ENCODE peak calls at places on chromosomes 12 and 14, in four cellular contexts. P, Q, L and X are unnamed samples.

GRCh38 chr14:67167420-67168109 is 21.7 kb upstream of the GARIN2 start:
- DNase-seq in P (no peak), Q (no peak), L (peak; percentile 41), X (no peak)

GRCh38 chr14:61564623-61565091 is 130.7 kb upstream of the HIF1A start:
- DNase-seq in P (peak; percentile 50), Q (no peak), L (peak; percentile 96), X (no peak)

GRCh38 chr12:56922032-56922431 is 12.2 kb downstream of the SDR9C7 start:
- DNase-seq in P (no peak), Q (no peak), L (no peak), X (no peak)

GRCh38 chr14:37559386-37559785 is 35.7 kb downstream of the FOXA1 start:
- DNase-seq in P (no peak), Q (no peak), L (peak; percentile 13), X (no peak)

GRCh38 chr12:53215497-53215896 is 8.4 kb upstream of the ITGB7 start:
- DNase-seq in P (no peak), Q (no peak), L (no peak), X (no peak)

GRCh38 chr14:45073480-45073879 is 10.4 kb upstream of the PRPF39 start:
- DNase-seq in P (no peak), Q (no peak), L (no peak), X (no peak)

GRCh38 chr12:42824327-42824726 is 234.8 kb upstream of the PRICKLE1 start:
- DNase-seq in P (no peak), Q (no peak), L (no peak), X (no peak)

GRCh38 chr12:8950702-8951478 is 1.4 kb upstream of the M6PR start:
- DNase-seq in P (no peak), Q (no peak), L (no peak), X (no peak)

GRCh38 chr14:21917699-21918436 is 244.2 kb upstream of the OR4E1 start:
- DNase-seq in P (peak; percentile 51), Q (peak; percentile 32), L (peak; percentile 34), X (no peak)

GRCh38 chr12:49543914-49544815 is 5.3 kb downstream of the KCNH3 start:
- DNase-seq in P (no peak), Q (no peak), L (no peak), X (no peak)

GRCh38 chr14:39431416-39432178 is 636 bp downstream of the FBXO33 start:
- DNase-seq in P (peak; percentile 22), Q (peak; percentile 23), L (peak; percentile 34), X (no peak)

GRCh38 chr12:4505381-4505986 is 33.2 kb upstream of the RAD51AP1 start:
- DNase-seq in P (no peak), Q (no peak), L (peak; percentile 33), X (no peak)

GRCh38 chr12:94994312-94994711 is 9.2 kb downstream of the NDUFA12 start:
- DNase-seq in P (peak; percentile 8), Q (no peak), L (peak; percentile 56), X (no peak)

GRCh38 chr14:68542346-68542745 is 250.5 kb downstream of the ZFP36L1 start:
- DNase-seq in P (no peak), Q (no peak), L (no peak), X (no peak)

GRCh38 chr14:51044961-51045360 is 49.9 kb downstream of the TRIM9 start:
- DNase-seq in P (no peak), Q (no peak), L (no peak), X (no peak)

GRCh38 chr12:69645031-69645430 is 34.3 kb upstream of the LRRC10 start:
- DNase-seq in P (no peak), Q (no peak), L (peak; percentile 54), X (no peak)

GRCh38 chr12:77940011-77940423 is 109.3 kb downstream of the NAV3 start:
- DNase-seq in P (no peak), Q (no peak), L (peak; percentile 88), X (no peak)

GRCh38 chr12:50509009-50509663 is 4.4 kb downstream of the DIP2B start:
- DNase-seq in P (no peak), Q (no peak), L (no peak), X (no peak)

GRCh38 chr14:66624319-66624937 is 116.5 kb downstream of the GPHN start:
- DNase-seq in P (peak; percentile 68), Q (no peak), L (peak; percentile 60), X (no peak)

GRCh38 chr12:95574799-95575452 is 23.6 kb upstream of the USP44 start:
- DNase-seq in P (peak; percentile 75), Q (no peak), L (peak; percentile 54), X (no peak)

GRCh38 chr12:124732275-124733075 is 131.2 kb downstream of the SCARB1 start:
- DNase-seq in P (no peak), Q (no peak), L (peak; percentile 78), X (no peak)

GRCh38 chr12:46577063-46577776 is 204.6 kb upstream of the SLC38A2 start:
- DNase-seq in P (no peak), Q (no peak), L (no peak), X (no peak)

GRCh38 chr14:103871596-103872480 is 24.5 kb upstream of the PPP1R13B start:
- DNase-seq in P (no peak), Q (peak; percentile 67), L (no peak), X (no peak)

GRCh38 chr12:23421556-23421955 is 527.9 kb downstream of the SOX5 start:
- DNase-seq in P (no peak), Q (no peak), L (no peak), X (no peak)

GRCh38 chr14:68593806-68594536 is 198.9 kb downstream of the ZFP36L1 start:
- DNase-seq in P (no peak), Q (no peak), L (peak; percentile 34), X (no peak)

GRCh38 chr12:21710944-21711343 is 53.3 kb upstream of the LDHB start:
- DNase-seq in P (no peak), Q (no peak), L (peak; percentile 49), X (no peak)

GRCh38 chr12:80040075-80040738 is 59.1 kb upstream of the OTOGL start:
- DNase-seq in P (no peak), Q (no peak), L (peak; percentile 50), X (no peak)

GRCh38 chr12:93570552-93571359 is 1.7 kb upstream of the SOCS2 start:
- DNase-seq in P (peak; percentile 81), Q (peak; percentile 72), L (peak; percentile 94), X (peak; percentile 35)

GRCh38 chr12:44876554-44877275 is 600 bp upstream of the NELL2 start:
- DNase-seq in P (no peak), Q (peak; percentile 40), L (peak; percentile 10), X (peak; percentile 66)

GRCh38 chr14:102510616-102511520 is 1.3 kb upstream of the ANKRD9 start:
- DNase-seq in P (peak; percentile 67), Q (no peak), L (no peak), X (no peak)

GRCh38 chr12:122079038-122079531 is 529 bp downstream of the MLXIP start:
- DNase-seq in P (peak; percentile 51), Q (no peak), L (no peak), X (no peak)